ENCODE peak calls at places on chromosomes 6 and 20, in four cellular contexts. One of them, this sample, is unnamed.
A peak's percentile ranks its signal among the peaks of the same experiment; 100 is the strongest.

GRCh38 chr6:49550413-49551125 is at the start of gene C6orf141:
- DNase-seq in HTR-8/SVneo: peak; percentile 64
- DNase-seq in activated CD8-positive, alpha-beta T cell treated with anti-CD3 and anti-CD28 coated beads for 36 hours: peak; percentile 55
- DNase-seq in T-helper 2 cell: no peak
- DNase-seq in this sample: no peak

GRCh38 chr6:33604941-33605854 is 15.9 kb upstream of the ITPR3 start:
- DNase-seq in activated CD8-positive, alpha-beta T cell treated with anti-CD3 and anti-CD28 coated beads for 36 hours: no peak
- DNase-seq in T-helper 2 cell: no peak
- DNase-seq in HTR-8/SVneo: no peak
- DNase-seq in this sample: no peak

GRCh38 chr6:133241088-133241900 is at the start of gene EYA4:
- DNase-seq in T-helper 2 cell: no peak
- DNase-seq in HTR-8/SVneo: no peak
- DNase-seq in activated CD8-positive, alpha-beta T cell treated with anti-CD3 and anti-CD28 coated beads for 36 hours: no peak
- DNase-seq in this sample: peak; percentile 44

GRCh38 chr6:157264701-157265100 is 58.6 kb downstream of the TMEM242 start:
- DNase-seq in HTR-8/SVneo: no peak
- DNase-seq in activated CD8-positive, alpha-beta T cell treated with anti-CD3 and anti-CD28 coated beads for 36 hours: no peak
- DNase-seq in T-helper 2 cell: no peak
- DNase-seq in this sample: no peak

GRCh38 chr6:2990932-2991506 is 8.7 kb upstream of the NQO2 start:
- DNase-seq in activated CD8-positive, alpha-beta T cell treated with anti-CD3 and anti-CD28 coated beads for 36 hours: no peak
- DNase-seq in HTR-8/SVneo: no peak
- DNase-seq in T-helper 2 cell: no peak
- DNase-seq in this sample: no peak

GRCh38 chr20:13349240-13349604 is 128.1 kb downstream of the ISM1 start:
- DNase-seq in activated CD8-positive, alpha-beta T cell treated with anti-CD3 and anti-CD28 coated beads for 36 hours: no peak
- DNase-seq in HTR-8/SVneo: no peak
- DNase-seq in T-helper 2 cell: no peak
- DNase-seq in this sample: no peak

GRCh38 chr6:37987008-37987407 is 167.5 kb downstream of the ZFAND3 start:
- DNase-seq in activated CD8-positive, alpha-beta T cell treated with anti-CD3 and anti-CD28 coated beads for 36 hours: peak; percentile 63
- DNase-seq in HTR-8/SVneo: peak; percentile 11
- DNase-seq in T-helper 2 cell: no peak
- DNase-seq in this sample: no peak

GRCh38 chr6:161660666-161661571 is 387.1 kb upstream of the AGPAT4 start:
- DNase-seq in T-helper 2 cell: no peak
- DNase-seq in HTR-8/SVneo: no peak
- DNase-seq in activated CD8-positive, alpha-beta T cell treated with anti-CD3 and anti-CD28 coated beads for 36 hours: peak; percentile 19
- DNase-seq in this sample: no peak

GRCh38 chr6:33977606-33978438 is 168.1 kb downstream of the GRM4 start:
- DNase-seq in HTR-8/SVneo: no peak
- DNase-seq in activated CD8-positive, alpha-beta T cell treated with anti-CD3 and anti-CD28 coated beads for 36 hours: no peak
- DNase-seq in T-helper 2 cell: no peak
- DNase-seq in this sample: no peak

GRCh38 chr6:114063956-114064355 is 93.0 kb upstream of the HDAC2 start:
- DNase-seq in activated CD8-positive, alpha-beta T cell treated with anti-CD3 and anti-CD28 coated beads for 36 hours: no peak
- DNase-seq in T-helper 2 cell: no peak
- DNase-seq in HTR-8/SVneo: no peak
- DNase-seq in this sample: no peak

GRCh38 chr20:49542514-49542991 is 25.4 kb downstream of the PTGIS start:
- DNase-seq in activated CD8-positive, alpha-beta T cell treated with anti-CD3 and anti-CD28 coated beads for 36 hours: no peak
- DNase-seq in T-helper 2 cell: no peak
- DNase-seq in HTR-8/SVneo: no peak
- DNase-seq in this sample: no peak

GRCh38 chr20:62576815-62577214 is 65.5 kb upstream of the SLCO4A1 start:
- DNase-seq in T-helper 2 cell: no peak
- DNase-seq in activated CD8-positive, alpha-beta T cell treated with anti-CD3 and anti-CD28 coated beads for 36 hours: no peak
- DNase-seq in HTR-8/SVneo: peak; percentile 83
- DNase-seq in this sample: no peak

GRCh38 chr6:68043122-68043398 is 592.0 kb upstream of the ADGRB3 start:
- DNase-seq in T-helper 2 cell: no peak
- DNase-seq in activated CD8-positive, alpha-beta T cell treated with anti-CD3 and anti-CD28 coated beads for 36 hours: no peak
- DNase-seq in HTR-8/SVneo: no peak
- DNase-seq in this sample: no peak

GRCh38 chr6:9699890-9700289 is 715.0 kb downstream of the TFAP2A start:
- DNase-seq in HTR-8/SVneo: no peak
- DNase-seq in T-helper 2 cell: no peak
- DNase-seq in activated CD8-positive, alpha-beta T cell treated with anti-CD3 and anti-CD28 coated beads for 36 hours: no peak
- DNase-seq in this sample: no peak

GRCh38 chr6:154164397-154164796 is 125.4 kb downstream of the OPRM1 start:
- DNase-seq in T-helper 2 cell: no peak
- DNase-seq in activated CD8-positive, alpha-beta T cell treated with anti-CD3 and anti-CD28 coated beads for 36 hours: no peak
- DNase-seq in HTR-8/SVneo: no peak
- DNase-seq in this sample: no peak

GRCh38 chr6:45619994-45620471 is 242.3 kb upstream of the SUPT3H start:
- DNase-seq in HTR-8/SVneo: no peak
- DNase-seq in T-helper 2 cell: no peak
- DNase-seq in activated CD8-positive, alpha-beta T cell treated with anti-CD3 and anti-CD28 coated beads for 36 hours: peak; percentile 61
- DNase-seq in this sample: no peak

GRCh38 chr6:170497845-170498281 is 55.2 kb downstream of the PSMB1 start:
- DNase-seq in HTR-8/SVneo: no peak
- DNase-seq in T-helper 2 cell: no peak
- DNase-seq in activated CD8-positive, alpha-beta T cell treated with anti-CD3 and anti-CD28 coated beads for 36 hours: no peak
- DNase-seq in this sample: no peak

GRCh38 chr6:90393232-90393884 is 96.7 kb upstream of the BACH2 start:
- DNase-seq in HTR-8/SVneo: peak; percentile 28
- DNase-seq in T-helper 2 cell: no peak
- DNase-seq in activated CD8-positive, alpha-beta T cell treated with anti-CD3 and anti-CD28 coated beads for 36 hours: peak; percentile 90
- DNase-seq in this sample: no peak

GRCh38 chr6:138987299-138987642 is 782 bp downstream of the REPS1 start:
- DNase-seq in activated CD8-positive, alpha-beta T cell treated with anti-CD3 and anti-CD28 coated beads for 36 hours: peak; percentile 38
- DNase-seq in HTR-8/SVneo: no peak
- DNase-seq in T-helper 2 cell: no peak
- DNase-seq in this sample: no peak

GRCh38 chr20:3572151-3572550 is 91.0 kb downstream of the GFRA4 start:
- DNase-seq in activated CD8-positive, alpha-beta T cell treated with anti-CD3 and anti-CD28 coated beads for 36 hours: no peak
- DNase-seq in T-helper 2 cell: no peak
- DNase-seq in HTR-8/SVneo: no peak
- DNase-seq in this sample: no peak

GRCh38 chr20:60030471-60030870 is 72.2 kb downstream of the CDH26 start:
- DNase-seq in T-helper 2 cell: no peak
- DNase-seq in HTR-8/SVneo: no peak
- DNase-seq in activated CD8-positive, alpha-beta T cell treated with anti-CD3 and anti-CD28 coated beads for 36 hours: no peak
- DNase-seq in this sample: no peak

GRCh38 chr6:157323924-157324276 is 581 bp upstream of the TMEM242 start:
- DNase-seq in HTR-8/SVneo: peak; percentile 50
- DNase-seq in T-helper 2 cell: no peak
- DNase-seq in activated CD8-positive, alpha-beta T cell treated with anti-CD3 and anti-CD28 coated beads for 36 hours: peak; percentile 38
- DNase-seq in this sample: peak; percentile 80

GRCh38 chr20:31698803-31699718 is 23.6 kb downstream of the BCL2L1 start:
- DNase-seq in activated CD8-positive, alpha-beta T cell treated with anti-CD3 and anti-CD28 coated beads for 36 hours: peak; percentile 38
- DNase-seq in T-helper 2 cell: no peak
- DNase-seq in HTR-8/SVneo: peak; percentile 95
- DNase-seq in this sample: no peak

GRCh38 chr6:80535914-80536565 is 429.6 kb downstream of the BCKDHB start:
- DNase-seq in T-helper 2 cell: no peak
- DNase-seq in HTR-8/SVneo: no peak
- DNase-seq in activated CD8-positive, alpha-beta T cell treated with anti-CD3 and anti-CD28 coated beads for 36 hours: no peak
- DNase-seq in this sample: no peak

GRCh38 chr6:157516319-157517026 is 135.5 kb downstream of the ZDHHC14 start:
- DNase-seq in T-helper 2 cell: no peak
- DNase-seq in activated CD8-positive, alpha-beta T cell treated with anti-CD3 and anti-CD28 coated beads for 36 hours: no peak
- DNase-seq in HTR-8/SVneo: no peak
- DNase-seq in this sample: no peak

GRCh38 chr6:128327890-128328289 is 192.5 kb downstream of the PTPRK start:
- DNase-seq in T-helper 2 cell: no peak
- DNase-seq in activated CD8-positive, alpha-beta T cell treated with anti-CD3 and anti-CD28 coated beads for 36 hours: peak; percentile 46
- DNase-seq in HTR-8/SVneo: no peak
- DNase-seq in this sample: no peak

GRCh38 chr6:166635146-166635545 is 8.1 kb upstream of the RPS6KA2 start:
- DNase-seq in HTR-8/SVneo: no peak
- DNase-seq in activated CD8-positive, alpha-beta T cell treated with anti-CD3 and anti-CD28 coated beads for 36 hours: no peak
- DNase-seq in T-helper 2 cell: no peak
- DNase-seq in this sample: no peak

GRCh38 chr20:53643031-53643832 is 49.6 kb upstream of the ZNF217 start:
- DNase-seq in T-helper 2 cell: peak; percentile 20
- DNase-seq in activated CD8-positive, alpha-beta T cell treated with anti-CD3 and anti-CD28 coated beads for 36 hours: peak; percentile 78
- DNase-seq in HTR-8/SVneo: peak; percentile 95
- DNase-seq in this sample: no peak